ENCODE peak calls at places on chromosomes 5 and 9, in eight cellular contexts. S, L, W, H, Y, Q, I and C are unnamed samples.

GRCh38 chr9:98500337-98500919 is 208.3 kb downstream of the GABBR2 start:
- DNase-seq in S (no peak), L (no peak), W (no peak), H (no peak), Y (no peak), Q (no peak), I (no peak), C (no peak)

GRCh38 chr9:83930881-83931280 is 9.6 kb upstream of the KIF27 start:
- DNase-seq in S (no peak), L (no peak), W (no peak), H (no peak), Y (no peak), Q (no peak), I (no peak), C (no peak)

GRCh38 chr5:79237735-79238560 is 2.0 kb downstream of the JMY start:
- DNase-seq in S (no peak), L (no peak), W (no peak), H (no peak), Y (no peak), Q (no peak), I (no peak), C (no peak)

GRCh38 chr9:113484258-113484730 is 20.8 kb downstream of the RGS3 start:
- DNase-seq in S (peak; percentile 82), L (peak; percentile 28), W (no peak), H (no peak), Y (no peak), Q (no peak), I (peak; percentile 80), C (no peak)

GRCh38 chr5:113615708-113616107 is 102.2 kb downstream of the YTHDC2 start:
- DNase-seq in S (no peak), L (no peak), W (no peak), H (no peak), Y (no peak), Q (no peak), I (no peak), C (no peak)

GRCh38 chr9:121483049-121483448 is 16.6 kb downstream of the GGTA1 start:
- DNase-seq in S (no peak), L (no peak), W (no peak), H (no peak), Y (no peak), Q (no peak), I (no peak), C (no peak)

GRCh38 chr9:136438909-136439549 is 616 bp downstream of the INPP5E start:
- DNase-seq in S (no peak), L (no peak), W (peak; percentile 42), H (peak; percentile 31), Y (peak; percentile 43), Q (peak; percentile 48), I (no peak), C (no peak)

GRCh38 chr9:23621924-23622323 is 204.1 kb downstream of the ELAVL2 start:
- DNase-seq in S (peak; percentile 35), L (no peak), W (no peak), H (no peak), Y (no peak), Q (no peak), I (no peak), C (no peak)

GRCh38 chr9:98888794-98889495 is 54.8 kb upstream of the COL15A1 start:
- DNase-seq in S (no peak), L (no peak), W (no peak), H (no peak), Y (no peak), Q (no peak), I (no peak), C (no peak)

GRCh38 chr9:90774682-90775081 is 26.9 kb upstream of the SYK start:
- DNase-seq in S (no peak), L (no peak), W (no peak), H (no peak), Y (peak; percentile 10), Q (no peak), I (no peak), C (no peak)

GRCh38 chr5:6489786-6490185 is 41.1 kb downstream of the UBE2QL1 start:
- DNase-seq in S (no peak), L (no peak), W (no peak), H (no peak), Y (no peak), Q (no peak), I (no peak), C (no peak)

GRCh38 chr5:958701-959571 is 49.7 kb upstream of the NKD2 start:
- DNase-seq in S (no peak), L (no peak), W (no peak), H (no peak), Y (no peak), Q (no peak), I (no peak), C (peak; percentile 63)

GRCh38 chr5:142806769-142807377 is 36.7 kb downstream of the ARHGAP26 start:
- DNase-seq in S (no peak), L (no peak), W (no peak), H (no peak), Y (peak; percentile 36), Q (peak; percentile 57), I (no peak), C (no peak)

GRCh38 chr5:76378355-76378754 is 24.7 kb upstream of the IQGAP2 start:
- DNase-seq in S (no peak), L (no peak), W (no peak), H (no peak), Y (no peak), Q (no peak), I (no peak), C (no peak)

GRCh38 chr9:76394896-76395244 is 644 bp upstream of the RFK start:
- DNase-seq in S (peak; percentile 50), L (peak; percentile 22), W (peak; percentile 70), H (peak; percentile 34), Y (peak; percentile 54), Q (peak; percentile 67), I (peak; percentile 79), C (peak; percentile 58)

GRCh38 chr5:135372654-135373381 is 26.2 kb downstream of the MACROH2A1 start:
- DNase-seq in S (no peak), L (no peak), W (no peak), H (no peak), Y (no peak), Q (no peak), I (no peak), C (no peak)

GRCh38 chr5:8053270-8053669 is 184.3 kb downstream of the MTRR start:
- DNase-seq in S (no peak), L (no peak), W (no peak), H (no peak), Y (no peak), Q (no peak), I (no peak), C (no peak)

GRCh38 chr5:135709998-135710670 is 124.3 kb upstream of the SLC25A48 start:
- DNase-seq in S (no peak), L (no peak), W (no peak), H (no peak), Y (no peak), Q (no peak), I (no peak), C (no peak)

GRCh38 chr5:116440329-116440895 is 134.2 kb downstream of the SEMA6A start:
- DNase-seq in S (no peak), L (no peak), W (no peak), H (no peak), Y (no peak), Q (no peak), I (no peak), C (no peak)

DNA sequence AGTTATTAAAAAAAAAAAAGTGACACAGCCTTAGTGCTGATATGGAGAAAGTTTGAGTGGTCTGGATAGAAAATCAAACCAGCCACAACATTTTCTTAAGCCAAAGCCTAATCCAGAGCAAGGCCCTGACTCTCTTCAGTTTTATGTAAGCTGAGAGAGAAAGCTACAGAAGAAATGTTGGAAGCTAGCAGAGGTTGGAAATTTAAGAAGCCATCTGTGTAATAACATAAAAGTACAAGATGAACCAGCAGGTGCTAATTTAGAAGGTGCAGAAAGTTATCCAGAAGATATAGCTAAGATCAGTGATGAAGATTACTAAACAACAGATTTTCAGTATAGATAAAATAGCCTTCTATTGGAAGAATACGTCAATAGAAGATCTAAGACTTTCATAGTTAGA is 102.9 kb downstream of the GHR start:
- DNase-seq in S (no peak), L (no peak), W (no peak), H (no peak), Y (no peak), Q (no peak), I (no peak), C (no peak)
- H3K4me1 ChIP-seq in S (peaks cover 8% of the 10 kb centered on the region), L (no peaks in the 10 kb centered on the region), W (no peaks in the 10 kb centered on the region), H (no peaks in the 10 kb centered on the region), Y (no peaks in the 10 kb centered on the region), Q (no peaks in the 10 kb centered on the region), I (no peaks in the 10 kb centered on the region), C (peaks cover 5% of the 10 kb centered on the region)

DNA sequence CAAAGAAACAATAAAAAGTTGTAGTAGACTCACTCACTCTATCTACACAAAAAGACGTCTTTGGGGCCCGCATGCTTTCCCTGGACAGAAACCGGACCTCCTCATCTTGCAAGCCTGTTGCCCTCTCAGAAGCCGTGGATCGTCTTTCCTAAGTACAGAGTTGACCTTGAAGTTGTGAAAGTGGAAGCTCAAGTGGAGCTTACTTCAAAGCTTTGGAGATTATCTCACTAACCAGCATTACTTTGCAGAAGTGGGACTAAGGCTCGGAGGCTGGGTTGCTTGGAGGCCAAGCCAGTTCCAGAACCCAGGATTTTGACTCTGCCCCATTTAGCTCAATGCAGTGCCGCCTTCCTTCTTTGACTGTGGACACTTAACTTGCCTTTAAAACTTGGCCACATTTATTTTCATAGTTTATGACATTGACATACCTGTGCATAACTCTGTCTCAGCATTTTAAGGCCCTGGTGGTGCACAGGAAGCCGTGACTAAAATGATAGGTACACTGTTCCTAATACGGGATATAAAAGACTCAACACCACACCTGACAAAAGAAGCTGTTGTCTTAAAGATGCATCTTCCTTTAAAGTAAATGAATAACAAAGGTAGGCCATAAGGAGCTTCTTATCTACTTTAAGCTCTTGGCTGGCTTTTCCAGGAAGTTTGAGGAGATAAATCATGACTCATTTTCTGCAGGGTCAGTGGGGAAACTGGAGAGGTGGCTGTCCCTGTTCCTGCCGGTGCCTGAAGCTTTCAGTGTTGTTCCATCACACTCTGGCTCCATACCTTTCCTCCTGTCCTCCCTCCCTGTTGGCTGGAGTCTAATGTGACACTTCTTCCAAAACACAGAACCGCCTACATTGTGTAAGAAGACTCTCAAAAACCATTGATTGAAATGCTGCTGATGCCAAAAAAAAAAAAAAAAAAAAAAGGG is 10.7 kb downstream of the SLC25A25 start:
- DNase-seq in S (no peak), L (no peak), W (no peak), H (no peak), Y (no peak), Q (peak; percentile 85), I (no peak), C (no peak)
- H3K4me1 ChIP-seq in S (peaks cover 46% of the 10 kb centered on the region), L (no peaks in the 10 kb centered on the region), W (peaks cover 29% of the 10 kb centered on the region), H (peaks cover 19% of the 10 kb centered on the region), Y (peaks cover 11% of the 10 kb centered on the region), Q (peaks cover 28% of the 10 kb centered on the region), I (peaks cover 57% of the 10 kb centered on the region), C (peaks cover 18% of the 10 kb centered on the region)

GRCh38 chr9:130660326-130660682 is 4.1 kb upstream of the PRDM12 start:
- DNase-seq in S (no peak), L (no peak), W (no peak), H (no peak), Y (no peak), Q (no peak), I (no peak), C (no peak)
- H3K4me1 ChIP-seq in S (peaks cover 49% of the 10 kb centered on the region), L (no peaks in the 10 kb centered on the region), W (peaks cover 12% of the 10 kb centered on the region), H (peaks cover 30% of the 10 kb centered on the region), Y (peaks cover 16% of the 10 kb centered on the region), Q (no peaks in the 10 kb centered on the region), I (peaks cover 62% of the 10 kb centered on the region), C (peaks cover 21% of the 10 kb centered on the region)

DNA sequence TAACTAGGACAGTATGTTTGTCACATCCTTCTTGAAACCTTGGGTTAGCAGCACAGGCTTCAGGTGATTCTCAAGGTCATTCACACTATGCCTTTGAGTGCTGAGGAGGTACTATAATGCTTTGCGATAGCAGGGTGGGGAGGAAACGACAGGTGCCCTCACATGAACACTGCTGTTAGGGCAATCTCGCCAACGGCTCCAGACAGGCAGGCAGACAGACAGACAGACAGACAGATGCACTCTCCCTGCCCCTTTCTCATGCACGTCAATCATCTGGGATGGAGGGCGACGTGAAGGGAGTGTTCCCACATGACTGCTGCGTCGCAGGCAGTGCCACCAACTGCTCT is 82.9 kb downstream of the RAPGEF1 start:
- DNase-seq in S (no peak), L (no peak), W (peak; percentile 47), H (no peak), Y (no peak), Q (no peak), I (no peak), C (no peak)
- H3K4me1 ChIP-seq in S (peaks cover 86% of the 10 kb centered on the region), L (no peaks in the 10 kb centered on the region), W (peaks cover 41% of the 10 kb centered on the region), H (peaks cover 34% of the 10 kb centered on the region), Y (peaks cover 39% of the 10 kb centered on the region), Q (peaks cover 36% of the 10 kb centered on the region), I (peaks cover 55% of the 10 kb centered on the region), C (peaks cover 26% of the 10 kb centered on the region)